ENCODE peak calls at places on chromosomes 3 and 15, in six cellular contexts. One of them, this sample, is unnamed.

GRCh38 chr3:125110016-125110875 is 54.4 kb upstream of the HEG1 start:
- DNase-seq in stimulated activated CD4-positive, alpha-beta T cell treated with anti-CD3 and anti-CD28 coated beads, Interleukin-1b, Interleukin-23, amount 100 ng/mL, for 1 hour: no peak
- DNase-seq in CD8-positive, alpha-beta memory T cell: no peak
- DNase-seq in GM13977: peak
- DNase-seq in anterior cingulate cortex: no peak
- DNase-seq in NB4: peak
- DNase-seq in this sample: peak

GRCh38 chr3:149781216-149781615 is 11.1 kb downstream of the ANKUB1 start:
- DNase-seq in stimulated activated CD4-positive, alpha-beta T cell treated with anti-CD3 and anti-CD28 coated beads, Interleukin-1b, Interleukin-23, amount 100 ng/mL, for 1 hour: no peak
- DNase-seq in anterior cingulate cortex: no peak
- DNase-seq in NB4: peak
- DNase-seq in GM13977: no peak
- DNase-seq in CD8-positive, alpha-beta memory T cell: no peak
- DNase-seq in this sample: no peak

GRCh38 chr3:193857996-193858395 is 265.0 kb downstream of the OPA1 start:
- DNase-seq in GM13977: no peak
- DNase-seq in CD8-positive, alpha-beta memory T cell: no peak
- DNase-seq in anterior cingulate cortex: no peak
- DNase-seq in NB4: peak
- DNase-seq in stimulated activated CD4-positive, alpha-beta T cell treated with anti-CD3 and anti-CD28 coated beads, Interleukin-1b, Interleukin-23, amount 100 ng/mL, for 1 hour: no peak
- DNase-seq in this sample: peak

GRCh38 chr3:38404286-38404685 is 49.4 kb upstream of the ACVR2B start:
- DNase-seq in GM13977: no peak
- DNase-seq in NB4: peak
- DNase-seq in stimulated activated CD4-positive, alpha-beta T cell treated with anti-CD3 and anti-CD28 coated beads, Interleukin-1b, Interleukin-23, amount 100 ng/mL, for 1 hour: no peak
- DNase-seq in CD8-positive, alpha-beta memory T cell: no peak
- DNase-seq in anterior cingulate cortex: no peak
- DNase-seq in this sample: peak

GRCh38 chr15:82571722-82572222 is 31.5 kb upstream of the RPS17 start:
- DNase-seq in CD8-positive, alpha-beta memory T cell: no peak
- DNase-seq in stimulated activated CD4-positive, alpha-beta T cell treated with anti-CD3 and anti-CD28 coated beads, Interleukin-1b, Interleukin-23, amount 100 ng/mL, for 1 hour: no peak
- DNase-seq in GM13977: no peak
- DNase-seq in NB4: no peak
- DNase-seq in anterior cingulate cortex: peak
- DNase-seq in this sample: no peak

GRCh38 chr3:139238281-139239030 is 105.4 kb upstream of the MRPS22 start:
- DNase-seq in stimulated activated CD4-positive, alpha-beta T cell treated with anti-CD3 and anti-CD28 coated beads, Interleukin-1b, Interleukin-23, amount 100 ng/mL, for 1 hour: no peak
- DNase-seq in NB4: no peak
- DNase-seq in anterior cingulate cortex: no peak
- DNase-seq in CD8-positive, alpha-beta memory T cell: no peak
- DNase-seq in GM13977: no peak
- DNase-seq in this sample: no peak

GRCh38 chr3:126194713-126195305 is 14.4 kb upstream of the ALDH1L1 start:
- DNase-seq in stimulated activated CD4-positive, alpha-beta T cell treated with anti-CD3 and anti-CD28 coated beads, Interleukin-1b, Interleukin-23, amount 100 ng/mL, for 1 hour: no peak
- DNase-seq in anterior cingulate cortex: no peak
- DNase-seq in CD8-positive, alpha-beta memory T cell: no peak
- DNase-seq in GM13977: no peak
- DNase-seq in NB4: peak
- DNase-seq in this sample: peak

GRCh38 chr3:135908737-135909136 is 56.8 kb upstream of the PPP2R3A start:
- DNase-seq in NB4: no peak
- DNase-seq in CD8-positive, alpha-beta memory T cell: no peak
- DNase-seq in stimulated activated CD4-positive, alpha-beta T cell treated with anti-CD3 and anti-CD28 coated beads, Interleukin-1b, Interleukin-23, amount 100 ng/mL, for 1 hour: no peak
- DNase-seq in GM13977: no peak
- DNase-seq in anterior cingulate cortex: no peak
- DNase-seq in this sample: no peak

GRCh38 chr15:72782993-72783562 is 480 bp downstream of the ADPGK start:
- DNase-seq in stimulated activated CD4-positive, alpha-beta T cell treated with anti-CD3 and anti-CD28 coated beads, Interleukin-1b, Interleukin-23, amount 100 ng/mL, for 1 hour: peak
- DNase-seq in CD8-positive, alpha-beta memory T cell: peak
- DNase-seq in anterior cingulate cortex: no peak
- DNase-seq in GM13977: peak
- DNase-seq in NB4: peak
- DNase-seq in this sample: peak